ENCODE peak calls at places on chromosomes 6 and 20, in four cellular contexts. Q is GM12878, G is HepG2, W is H1. S is an unnamed sample.

GRCh38 chr6:143647191-143647590 is 30.6 kb upstream of the PHACTR2 start:
- DNase-seq in G (no peak), W (no peak), Q (no peak), S (no peak)

GRCh38 chr6:169008641-169009040 is 245.0 kb downstream of the THBS2 start:
- DNase-seq in G (no peak), Q (no peak), W (no peak), S (no peak)

GRCh38 chr6:47116086-47116485 is 74.0 kb upstream of the ADGRF1 start:
- DNase-seq in G (no peak), Q (no peak), W (no peak), S (no peak)

GRCh38 chr6:14286144-14286543 is 168.6 kb downstream of the CD83 start:
- DNase-seq in G (no peak), W (no peak), Q (no peak), S (no peak)

GRCh38 chr6:100176321-100176950 is 182.4 kb upstream of the MCHR2 start:
- DNase-seq in G (peak), Q (no peak), W (no peak), S (peak)

GRCh38 chr20:1321654-1321939 is 7.3 kb downstream of the SDCBP2 start:
- DNase-seq in W (no peak), Q (no peak), G (no peak), S (no peak)

GRCh38 chr20:63586797-63587196 is 12.8 kb upstream of the HELZ2 start:
- DNase-seq in G (no peak), W (no peak), Q (no peak), S (no peak)

GRCh38 chr6:169208011-169208410 is 45.6 kb downstream of the THBS2 start:
- DNase-seq in W (no peak), G (no peak), Q (no peak), S (no peak)

GRCh38 chr6:29005183-29005885 is at the start of gene ZNF311:
- DNase-seq in Q (no peak), G (no peak), W (no peak), S (peak)

GRCh38 chr20:25418779-25419178 is 11.3 kb downstream of the GINS1 start:
- DNase-seq in Q (no peak), W (no peak), G (no peak), S (no peak)

GRCh38 chr20:20815711-20816455 is 103.4 kb upstream of the RALGAPA2 start:
- DNase-seq in Q (no peak), G (no peak), W (no peak), S (no peak)

GRCh38 chr6:144158133-144158532 is 7.8 kb downstream of the STX11 start:
- DNase-seq in Q (no peak), G (no peak), W (no peak), S (no peak)

GRCh38 chr20:14712302-14712739 is 374.9 kb upstream of the FLRT3 start:
- DNase-seq in G (no peak), Q (no peak), W (no peak), S (no peak)

GRCh38 chr6:44309092-44309491 is 4.1 kb downstream of the AARS2 start:
- DNase-seq in G (no peak), Q (no peak), W (no peak), S (no peak)

GRCh38 chr6:21348462-21349195 is 244.9 kb upstream of the SOX4 start:
- DNase-seq in W (no peak), G (no peak), Q (no peak), S (no peak)

GRCh38 chr6:165119231-165120020 is 190.0 kb downstream of the C6orf118 start:
- DNase-seq in Q (no peak), W (no peak), G (no peak), S (no peak)

GRCh38 chr20:51365670-51366069 is 176.8 kb downstream of the NFATC2 start:
- DNase-seq in Q (no peak), W (no peak), G (no peak), S (no peak)

GRCh38 chr6:27275025-27275956 is 27.8 kb downstream of the PRSS16 start:
- DNase-seq in W (no peak), Q (no peak), G (no peak), S (peak)

GRCh38 chr6:95249176-95249575 is 328.2 kb upstream of the MANEA start:
- DNase-seq in Q (no peak), W (no peak), G (no peak), S (no peak)

GRCh38 chr6:154921482-154921881 is 73.6 kb upstream of the TIAM2 start:
- DNase-seq in Q (no peak), G (no peak), W (no peak), S (no peak)

GRCh38 chr6:128554302-128554701 is 33.9 kb upstream of the PTPRK start:
- DNase-seq in G (peak), W (no peak), Q (no peak), S (no peak)

GRCh38 chr6:23654745-23655144 is 471.3 kb upstream of the NRSN1 start:
- DNase-seq in Q (no peak), W (no peak), G (peak), S (no peak)

GRCh38 chr6:3484946-3485345 is 28.1 kb upstream of the SLC22A23 start:
- DNase-seq in G (no peak), Q (no peak), W (no peak), S (no peak)

GRCh38 chr6:31769684-31770371 is 7.3 kb downstream of the VWA7 start:
- DNase-seq in Q (peak), G (peak), W (peak), S (peak)

GRCh38 chr20:23415958-23416583 is 5.2 kb downstream of the NAPB start:
- DNase-seq in W (no peak), Q (no peak), G (no peak), S (no peak)

GRCh38 chr20:23283096-23283850 is 67.3 kb upstream of the NXT1 start:
- DNase-seq in G (no peak), W (no peak), Q (no peak), S (no peak)

GRCh38 chr6:28377879-28378278 is 21.7 kb downstream of the ZSCAN12 start:
- DNase-seq in W (no peak), Q (no peak), G (no peak), S (no peak)

GRCh38 chr6:53979468-53980067 is 131.7 kb upstream of the MLIP start:
- DNase-seq in Q (no peak), W (no peak), G (peak), S (peak)

GRCh38 chr6:75488026-75488425 is 5.6 kb downstream of the FILIP1 start:
- DNase-seq in G (no peak), W (no peak), Q (no peak), S (no peak)

GRCh38 chr6:85452441-85452881 is 2.6 kb downstream of the NT5E start:
- DNase-seq in Q (no peak), W (no peak), G (no peak), S (no peak)

GRCh38 chr6:163356743-163357142 is 57.8 kb upstream of the QKI start:
- DNase-seq in W (no peak), Q (no peak), G (no peak), S (no peak)

GRCh38 chr6:108897371-108897770 is 49.1 kb downstream of the ARMC2 start:
- DNase-seq in W (no peak), Q (no peak), G (no peak), S (no peak)

GRCh38 chr6:119184008-119184665 is 105.7 kb upstream of the FAM184A start:
- DNase-seq in Q (no peak), G (no peak), W (no peak), S (no peak)

GRCh38 chr6:167956491-167956890 is 41.0 kb upstream of the KIF25 start:
- DNase-seq in W (no peak), Q (no peak), G (no peak), S (no peak)

GRCh38 chr6:19602614-19603013 is 234.6 kb upstream of the ID4 start:
- DNase-seq in G (no peak), Q (no peak), W (no peak), S (no peak)

GRCh38 chr20:62202083-62202395 is 18.0 kb downstream of the HRH3 start:
- DNase-seq in G (no peak), W (no peak), Q (no peak), S (no peak)

GRCh38 chr6:11043552-11043960 is 549 bp downstream of the ELOVL2 start:
- DNase-seq in Q (no peak), G (no peak), W (no peak), S (peak)
- TF ChIP-seq SIN3A in Q (no peak), G (peak), W (no peak), S (no peak)

DNA sequence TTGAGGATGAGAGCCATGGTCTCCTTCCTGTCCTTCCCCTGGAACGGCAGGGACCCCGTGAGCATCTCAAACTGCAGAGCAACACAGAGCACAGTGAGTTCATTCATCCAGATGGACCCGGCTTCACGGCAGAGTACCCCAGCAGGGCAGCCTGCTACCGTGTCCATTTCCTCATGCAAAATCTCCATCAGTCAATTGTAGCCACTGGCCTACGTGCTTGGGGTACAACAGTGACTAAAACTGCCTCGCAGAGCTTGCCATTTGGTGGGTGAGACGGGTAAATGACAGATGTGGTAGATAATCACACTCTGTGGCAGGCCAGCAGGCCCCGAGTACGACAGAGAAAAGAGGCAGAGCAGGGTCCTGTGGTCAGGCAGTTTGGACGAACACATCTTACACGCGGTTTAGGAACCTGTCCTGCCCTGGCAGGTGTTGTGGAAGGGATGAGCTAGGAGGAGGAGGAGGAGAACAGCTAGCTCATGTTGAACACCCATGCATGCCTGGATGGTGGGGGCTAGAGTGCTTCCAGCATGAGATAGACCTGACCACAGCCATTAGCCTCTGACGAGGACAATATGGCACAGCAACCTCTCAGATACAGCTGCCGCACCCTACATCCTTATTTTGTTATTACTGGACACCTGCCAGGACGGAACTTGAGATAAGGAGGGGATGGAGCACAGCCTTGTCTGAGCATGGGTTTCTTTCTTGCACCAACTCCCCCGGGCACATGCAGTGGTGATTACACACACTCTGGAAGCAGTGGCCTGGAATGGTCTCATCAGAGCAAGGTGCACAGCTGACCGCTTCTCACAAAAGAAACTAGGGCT is 95.6 kb downstream of the RAMACL start:
- DNase-seq in W (no peak), G (no peak), Q (no peak), S (no peak)
- TF ChIP-seq CREB1 in W (no peak), G (no peak), Q (no peak), S (no peak)

GRCh38 chr6:35694462-35694861 is 5.7 kb upstream of the FKBP5 start:
- DNase-seq in Q (no peak), G (no peak), W (no peak), S (peak)
- TF ChIP-seq SRF in Q (no peak), G (no peak), W (no peak), S (no peak)

DNA sequence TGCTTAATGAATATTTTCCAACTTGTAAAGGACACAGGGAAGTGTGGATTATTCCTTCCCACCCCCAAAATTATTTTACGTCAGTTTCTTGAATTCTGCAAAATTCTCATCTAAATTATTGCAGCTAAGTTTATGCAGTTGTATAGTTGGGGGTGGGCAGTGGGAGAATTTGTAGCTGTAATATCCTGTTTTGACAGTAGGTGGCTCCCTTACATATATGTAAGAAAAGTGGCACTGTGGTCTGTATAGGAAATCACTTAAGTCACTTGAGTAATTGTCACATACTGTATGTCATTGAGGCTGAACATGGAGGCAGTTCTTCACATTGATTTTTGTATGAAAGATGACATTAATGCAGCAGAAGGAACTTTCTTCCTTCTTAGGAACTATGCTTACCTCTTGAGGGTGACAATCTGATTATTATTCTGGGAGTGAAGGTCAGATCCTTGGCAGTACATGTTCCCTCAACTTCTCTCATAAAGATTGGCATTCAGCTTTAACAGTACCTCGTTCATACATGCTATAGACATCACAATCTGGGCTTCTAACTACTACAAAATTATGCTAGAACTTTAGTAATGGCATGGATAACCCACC is 14.6 kb upstream of the CFAP206 start:
- DNase-seq in Q (no peak), G (peak), W (no peak), S (peak)
- TF ChIP-seq SIN3A in Q (no peak), G (no peak), W (no peak), S (no peak)

DNA sequence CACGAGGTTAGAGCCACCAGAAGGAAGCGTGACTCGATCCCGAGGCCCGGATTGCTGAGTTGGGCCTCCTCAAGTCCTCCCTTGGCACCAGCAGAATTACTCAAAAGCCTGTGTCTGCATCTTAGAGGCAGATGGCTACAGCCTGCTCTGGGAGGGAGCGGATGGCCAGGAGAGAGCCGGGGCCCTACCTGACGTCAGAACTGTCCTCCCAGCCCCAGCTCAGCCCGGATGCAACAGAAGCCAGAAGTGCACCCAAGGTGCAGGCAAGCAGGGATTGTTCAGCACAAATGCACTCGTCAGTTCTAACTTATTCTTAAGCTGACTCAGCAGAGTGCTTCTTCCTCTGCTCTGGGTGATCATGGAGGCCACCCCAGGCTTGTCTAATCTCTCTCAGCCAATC is 155.5 kb upstream of the RPS6KA2 start:
- DNase-seq in Q (no peak), G (no peak), W (no peak), S (no peak)
- TF ChIP-seq CREB1 in Q (no peak), G (no peak), W (no peak), S (no peak)

S was measured in K562.